ENCODE peak calls at places on chromosomes 7 and 10, in seven cellular contexts. One of them, this sample, is unnamed.

GRCh38 chr10:105837951-105838350 is 1196.9 kb downstream of the SORCS3 start:
- DNase-seq in effector CD4-positive, alpha-beta T cell: no peak
- DNase-seq in activated CD4-positive, alpha-beta T cell treated with anti-CD3 and anti-CD28 coated beads, Interleukin-2, amount 50 U/mL, for 48 hours: no peak
- DNase-seq in kidney epithelial cell: peak; percentile 52
- DNase-seq in glutamatergic neuron: no peak
- DNase-seq in astrocyte of the cerebellum: peak; percentile 27
- DNase-seq in HEK293T: no peak
- DNase-seq in this sample: no peak

GRCh38 chr10:34075269-34075926 is 739.7 kb downstream of the PARD3 start:
- DNase-seq in activated CD4-positive, alpha-beta T cell treated with anti-CD3 and anti-CD28 coated beads, Interleukin-2, amount 50 U/mL, for 48 hours: no peak
- DNase-seq in effector CD4-positive, alpha-beta T cell: no peak
- DNase-seq in astrocyte of the cerebellum: no peak
- DNase-seq in HEK293T: no peak
- DNase-seq in glutamatergic neuron: no peak
- DNase-seq in kidney epithelial cell: no peak
- DNase-seq in this sample: no peak

GRCh38 chr7:78607099-78607498 is 808.5 kb downstream of the PHTF2 start:
- DNase-seq in effector CD4-positive, alpha-beta T cell: no peak
- DNase-seq in HEK293T: peak; percentile 11
- DNase-seq in glutamatergic neuron: peak; percentile 25
- DNase-seq in astrocyte of the cerebellum: no peak
- DNase-seq in activated CD4-positive, alpha-beta T cell treated with anti-CD3 and anti-CD28 coated beads, Interleukin-2, amount 50 U/mL, for 48 hours: no peak
- DNase-seq in kidney epithelial cell: no peak
- DNase-seq in this sample: peak; percentile 1

GRCh38 chr7:2154831-2155230 is 77.9 kb downstream of the MAD1L1 start:
- DNase-seq in glutamatergic neuron: peak; percentile 5
- DNase-seq in effector CD4-positive, alpha-beta T cell: no peak
- DNase-seq in HEK293T: no peak
- DNase-seq in astrocyte of the cerebellum: no peak
- DNase-seq in activated CD4-positive, alpha-beta T cell treated with anti-CD3 and anti-CD28 coated beads, Interleukin-2, amount 50 U/mL, for 48 hours: no peak
- DNase-seq in kidney epithelial cell: no peak
- DNase-seq in this sample: no peak

GRCh38 chr7:130491841-130492518 is at the start of gene MEST:
- DNase-seq in astrocyte of the cerebellum: no peak
- DNase-seq in kidney epithelial cell: no peak
- DNase-seq in activated CD4-positive, alpha-beta T cell treated with anti-CD3 and anti-CD28 coated beads, Interleukin-2, amount 50 U/mL, for 48 hours: peak; percentile 15
- DNase-seq in glutamatergic neuron: peak; percentile 48
- DNase-seq in HEK293T: no peak
- DNase-seq in effector CD4-positive, alpha-beta T cell: no peak
- DNase-seq in this sample: peak; percentile 58

GRCh38 chr10:123642697-123643096 is 23.5 kb upstream of the GPR26 start:
- DNase-seq in HEK293T: no peak
- DNase-seq in astrocyte of the cerebellum: no peak
- DNase-seq in activated CD4-positive, alpha-beta T cell treated with anti-CD3 and anti-CD28 coated beads, Interleukin-2, amount 50 U/mL, for 48 hours: no peak
- DNase-seq in effector CD4-positive, alpha-beta T cell: no peak
- DNase-seq in kidney epithelial cell: no peak
- DNase-seq in glutamatergic neuron: no peak
- DNase-seq in this sample: no peak

GRCh38 chr7:89246196-89246595 is 450.7 kb upstream of the TEX47 start:
- DNase-seq in kidney epithelial cell: no peak
- DNase-seq in activated CD4-positive, alpha-beta T cell treated with anti-CD3 and anti-CD28 coated beads, Interleukin-2, amount 50 U/mL, for 48 hours: no peak
- DNase-seq in effector CD4-positive, alpha-beta T cell: no peak
- DNase-seq in glutamatergic neuron: no peak
- DNase-seq in astrocyte of the cerebellum: no peak
- DNase-seq in HEK293T: no peak
- DNase-seq in this sample: no peak

GRCh38 chr7:83934118-83934734 is 260.4 kb downstream of the SEMA3A start:
- DNase-seq in astrocyte of the cerebellum: no peak
- DNase-seq in effector CD4-positive, alpha-beta T cell: no peak
- DNase-seq in glutamatergic neuron: no peak
- DNase-seq in activated CD4-positive, alpha-beta T cell treated with anti-CD3 and anti-CD28 coated beads, Interleukin-2, amount 50 U/mL, for 48 hours: no peak
- DNase-seq in HEK293T: no peak
- DNase-seq in kidney epithelial cell: no peak
- DNase-seq in this sample: no peak

GRCh38 chr10:89129850-89130396 is 77.2 kb downstream of the CH25H start:
- DNase-seq in effector CD4-positive, alpha-beta T cell: no peak
- DNase-seq in activated CD4-positive, alpha-beta T cell treated with anti-CD3 and anti-CD28 coated beads, Interleukin-2, amount 50 U/mL, for 48 hours: no peak
- DNase-seq in astrocyte of the cerebellum: peak; percentile 92
- DNase-seq in HEK293T: no peak
- DNase-seq in kidney epithelial cell: peak; percentile 14
- DNase-seq in glutamatergic neuron: no peak
- DNase-seq in this sample: no peak

GRCh38 chr10:5888843-5889623 is 660 bp downstream of the ANKRD16 start:
- DNase-seq in activated CD4-positive, alpha-beta T cell treated with anti-CD3 and anti-CD28 coated beads, Interleukin-2, amount 50 U/mL, for 48 hours: peak; percentile 50
- DNase-seq in effector CD4-positive, alpha-beta T cell: peak; percentile 21
- DNase-seq in astrocyte of the cerebellum: no peak
- DNase-seq in kidney epithelial cell: no peak
- DNase-seq in glutamatergic neuron: peak; percentile 72
- DNase-seq in HEK293T: peak; percentile 51
- DNase-seq in this sample: peak; percentile 68

GRCh38 chr7:18163091-18163490 is 135.4 kb upstream of the PRPS1L1 start:
- DNase-seq in HEK293T: no peak
- DNase-seq in activated CD4-positive, alpha-beta T cell treated with anti-CD3 and anti-CD28 coated beads, Interleukin-2, amount 50 U/mL, for 48 hours: no peak
- DNase-seq in kidney epithelial cell: no peak
- DNase-seq in glutamatergic neuron: no peak
- DNase-seq in effector CD4-positive, alpha-beta T cell: no peak
- DNase-seq in astrocyte of the cerebellum: no peak
- DNase-seq in this sample: no peak

GRCh38 chr10:86481761-86482160 is 39.8 kb downstream of the WAPL start:
- DNase-seq in activated CD4-positive, alpha-beta T cell treated with anti-CD3 and anti-CD28 coated beads, Interleukin-2, amount 50 U/mL, for 48 hours: no peak
- DNase-seq in effector CD4-positive, alpha-beta T cell: no peak
- DNase-seq in glutamatergic neuron: no peak
- DNase-seq in astrocyte of the cerebellum: peak; percentile 38
- DNase-seq in kidney epithelial cell: peak; percentile 14
- DNase-seq in HEK293T: no peak
- DNase-seq in this sample: no peak

GRCh38 chr7:64849250-64849923 is 53.7 kb upstream of the ZNF273 start:
- DNase-seq in effector CD4-positive, alpha-beta T cell: no peak
- DNase-seq in astrocyte of the cerebellum: no peak
- DNase-seq in activated CD4-positive, alpha-beta T cell treated with anti-CD3 and anti-CD28 coated beads, Interleukin-2, amount 50 U/mL, for 48 hours: no peak
- DNase-seq in glutamatergic neuron: no peak
- DNase-seq in kidney epithelial cell: no peak
- DNase-seq in HEK293T: no peak
- DNase-seq in this sample: no peak

GRCh38 chr10:123565691-123566660 is 100.2 kb upstream of the GPR26 start:
- DNase-seq in effector CD4-positive, alpha-beta T cell: no peak
- DNase-seq in kidney epithelial cell: no peak
- DNase-seq in glutamatergic neuron: no peak
- DNase-seq in HEK293T: no peak
- DNase-seq in astrocyte of the cerebellum: no peak
- DNase-seq in activated CD4-positive, alpha-beta T cell treated with anti-CD3 and anti-CD28 coated beads, Interleukin-2, amount 50 U/mL, for 48 hours: no peak
- DNase-seq in this sample: no peak

GRCh38 chr10:33804534-33804933 is 470.1 kb upstream of the NRP1 start:
- DNase-seq in astrocyte of the cerebellum: no peak
- DNase-seq in activated CD4-positive, alpha-beta T cell treated with anti-CD3 and anti-CD28 coated beads, Interleukin-2, amount 50 U/mL, for 48 hours: no peak
- DNase-seq in effector CD4-positive, alpha-beta T cell: no peak
- DNase-seq in HEK293T: no peak
- DNase-seq in glutamatergic neuron: no peak
- DNase-seq in kidney epithelial cell: no peak
- DNase-seq in this sample: no peak

GRCh38 chr10:71128311-71129010 is 83.9 kb upstream of the UNC5B start:
- DNase-seq in glutamatergic neuron: no peak
- DNase-seq in kidney epithelial cell: no peak
- DNase-seq in activated CD4-positive, alpha-beta T cell treated with anti-CD3 and anti-CD28 coated beads, Interleukin-2, amount 50 U/mL, for 48 hours: no peak
- DNase-seq in effector CD4-positive, alpha-beta T cell: no peak
- DNase-seq in astrocyte of the cerebellum: no peak
- DNase-seq in HEK293T: no peak
- DNase-seq in this sample: no peak

GRCh38 chr10:103231047-103231551 is 14.6 kb upstream of the RPEL1 start:
- DNase-seq in activated CD4-positive, alpha-beta T cell treated with anti-CD3 and anti-CD28 coated beads, Interleukin-2, amount 50 U/mL, for 48 hours: no peak
- DNase-seq in glutamatergic neuron: no peak
- DNase-seq in kidney epithelial cell: peak; percentile 91
- DNase-seq in effector CD4-positive, alpha-beta T cell: no peak
- DNase-seq in HEK293T: no peak
- DNase-seq in astrocyte of the cerebellum: peak; percentile 91
- DNase-seq in this sample: no peak

GRCh38 chr10:11724938-11725776 is 17.0 kb upstream of the ECHDC3 start:
- DNase-seq in HEK293T: peak; percentile 65
- DNase-seq in effector CD4-positive, alpha-beta T cell: no peak
- DNase-seq in astrocyte of the cerebellum: peak; percentile 58
- DNase-seq in activated CD4-positive, alpha-beta T cell treated with anti-CD3 and anti-CD28 coated beads, Interleukin-2, amount 50 U/mL, for 48 hours: no peak
- DNase-seq in glutamatergic neuron: no peak
- DNase-seq in kidney epithelial cell: no peak
- DNase-seq in this sample: no peak

GRCh38 chr10:49258351-49258683 is 40.7 kb upstream of the C10orf71 start:
- DNase-seq in kidney epithelial cell: no peak
- DNase-seq in glutamatergic neuron: no peak
- DNase-seq in HEK293T: no peak
- DNase-seq in astrocyte of the cerebellum: no peak
- DNase-seq in activated CD4-positive, alpha-beta T cell treated with anti-CD3 and anti-CD28 coated beads, Interleukin-2, amount 50 U/mL, for 48 hours: no peak
- DNase-seq in effector CD4-positive, alpha-beta T cell: no peak
- DNase-seq in this sample: no peak

GRCh38 chr10:3680186-3680585 is 104.8 kb downstream of the KLF6 start:
- DNase-seq in astrocyte of the cerebellum: no peak
- DNase-seq in glutamatergic neuron: no peak
- DNase-seq in effector CD4-positive, alpha-beta T cell: no peak
- DNase-seq in kidney epithelial cell: no peak
- DNase-seq in activated CD4-positive, alpha-beta T cell treated with anti-CD3 and anti-CD28 coated beads, Interleukin-2, amount 50 U/mL, for 48 hours: no peak
- DNase-seq in HEK293T: no peak
- DNase-seq in this sample: no peak

GRCh38 chr7:135859548-135859947 is 110.9 kb upstream of the FAM180A start:
- DNase-seq in kidney epithelial cell: no peak
- DNase-seq in activated CD4-positive, alpha-beta T cell treated with anti-CD3 and anti-CD28 coated beads, Interleukin-2, amount 50 U/mL, for 48 hours: no peak
- DNase-seq in effector CD4-positive, alpha-beta T cell: no peak
- DNase-seq in astrocyte of the cerebellum: no peak
- DNase-seq in glutamatergic neuron: no peak
- DNase-seq in HEK293T: no peak
- DNase-seq in this sample: no peak

GRCh38 chr10:105797234-105797890 is 1156.3 kb downstream of the SORCS3 start:
- DNase-seq in glutamatergic neuron: no peak
- DNase-seq in HEK293T: peak; percentile 34
- DNase-seq in astrocyte of the cerebellum: peak; percentile 8
- DNase-seq in effector CD4-positive, alpha-beta T cell: no peak
- DNase-seq in kidney epithelial cell: peak; percentile 32
- DNase-seq in activated CD4-positive, alpha-beta T cell treated with anti-CD3 and anti-CD28 coated beads, Interleukin-2, amount 50 U/mL, for 48 hours: no peak
- DNase-seq in this sample: no peak

GRCh38 chr10:128894641-128895040 is 572.4 kb upstream of the MGMT start:
- DNase-seq in HEK293T: no peak
- DNase-seq in effector CD4-positive, alpha-beta T cell: no peak
- DNase-seq in astrocyte of the cerebellum: no peak
- DNase-seq in activated CD4-positive, alpha-beta T cell treated with anti-CD3 and anti-CD28 coated beads, Interleukin-2, amount 50 U/mL, for 48 hours: no peak
- DNase-seq in kidney epithelial cell: no peak
- DNase-seq in glutamatergic neuron: no peak
- DNase-seq in this sample: no peak

GRCh38 chr7:106031271-106032029 is 68.4 kb downstream of the CDHR3 start:
- DNase-seq in astrocyte of the cerebellum: no peak
- DNase-seq in HEK293T: no peak
- DNase-seq in effector CD4-positive, alpha-beta T cell: no peak
- DNase-seq in glutamatergic neuron: peak; percentile 60
- DNase-seq in kidney epithelial cell: no peak
- DNase-seq in activated CD4-positive, alpha-beta T cell treated with anti-CD3 and anti-CD28 coated beads, Interleukin-2, amount 50 U/mL, for 48 hours: no peak
- DNase-seq in this sample: no peak

This sample was measured in nephron progenitor cell.